ENCODE peak calls at places on chromosomes 3 and 15, in six cellular contexts. L is B cell, W is fibroblast of lung, Y is endodermal cell, O is mesenchymal stem cell, N is head of caudate nucleus. X is an unnamed sample.
A peak's percentile ranks its signal among the peaks of the same experiment; 100 is the strongest.

GRCh38 chr3:108222813-108223307 is 636 bp upstream of the IFT57 start:
- DNase-seq in L (no peak), W (peak; percentile 12), Y (no peak), O (no peak), N (no peak), X (no peak)

GRCh38 chr3:197680955-197681521 is 55.7 kb downstream of the RUBCN start:
- DNase-seq in L (no peak), W (no peak), Y (no peak), O (no peak), N (no peak), X (no peak)

GRCh38 chr15:77251662-77252061 is 168.2 kb downstream of the PEAK1 start:
- DNase-seq in L (no peak), W (peak; percentile 34), Y (peak; percentile 66), O (peak; percentile 23), N (peak; percentile 19), X (no peak)

GRCh38 chr3:27253831-27254230 is 115.4 kb downstream of the NEK10 start:
- DNase-seq in L (no peak), W (peak; percentile 45), Y (peak; percentile 78), O (peak; percentile 40), N (peak; percentile 17), X (peak; percentile 34)

GRCh38 chr3:21830541-21830940 is 79.5 kb upstream of the ZNF385D start:
- DNase-seq in L (no peak), W (no peak), Y (no peak), O (no peak), N (no peak), X (no peak)

GRCh38 chr3:42652251-42652610 is 1.3 kb upstream of the ZBTB47 start:
- DNase-seq in L (no peak), W (no peak), Y (no peak), O (no peak), N (no peak), X (no peak)

GRCh38 chr3:174541708-174542107 is 317.4 kb upstream of the NAALADL2 start:
- DNase-seq in L (no peak), W (peak; percentile 45), Y (no peak), O (peak; percentile 6), N (no peak), X (no peak)

GRCh38 chr3:134201201-134202130 is 49.2 kb downstream of the RYK start:
- DNase-seq in L (no peak), W (peak; percentile 96), Y (no peak), O (peak; percentile 83), N (no peak), X (no peak)

GRCh38 chr3:82080261-82080660 is 318.8 kb upstream of the GBE1 start:
- DNase-seq in L (no peak), W (peak; percentile 17), Y (no peak), O (no peak), N (no peak), X (no peak)

GRCh38 chr3:60514085-60514649 is 737.1 kb downstream of the FHIT start:
- DNase-seq in L (no peak), W (no peak), Y (no peak), O (no peak), N (no peak), X (no peak)

GRCh38 chr3:21041621-21042020 is 709.4 kb downstream of the ZNF385D start:
- DNase-seq in L (no peak), W (peak; percentile 7), Y (no peak), O (no peak), N (no peak), X (no peak)

GRCh38 chr15:74514039-74514438 is 27.0 kb upstream of the ARID3B start:
- DNase-seq in L (no peak), W (no peak), Y (no peak), O (no peak), N (no peak), X (no peak)

GRCh38 chr3:45665101-45665572 is 24.1 kb upstream of the SACM1L start:
- DNase-seq in L (no peak), W (no peak), Y (peak; percentile 88), O (peak; percentile 52), N (no peak), X (no peak)

GRCh38 chr3:127831723-127832172 is 9.4 kb upstream of the MGLL start:
- DNase-seq in L (no peak), W (peak; percentile 6), Y (peak; percentile 88), O (peak; percentile 47), N (peak; percentile 33), X (no peak)

GRCh38 chr3:150242220-150242938 is 165.7 kb upstream of the TSC22D2 start:
- DNase-seq in L (no peak), W (peak; percentile 84), Y (no peak), O (peak; percentile 50), N (no peak), X (peak; percentile 15)

GRCh38 chr3:78799681-78800080 is 968.1 kb downstream of the ROBO1 start:
- DNase-seq in L (no peak), W (no peak), Y (no peak), O (no peak), N (no peak), X (no peak)

GRCh38 chr15:31554261-31554660 is 227.6 kb downstream of the KLF13 start:
- DNase-seq in L (no peak), W (peak; percentile 92), Y (no peak), O (no peak), N (peak; percentile 43), X (no peak)

GRCh38 chr3:99637381-99638111 is 848 bp upstream of the COL8A1 start:
- DNase-seq in L (no peak), W (peak; percentile 91), Y (peak; percentile 72), O (peak; percentile 78), N (peak; percentile 15), X (peak; percentile 67)

GRCh38 chr15:81940467-81941451 is 105.1 kb downstream of the MEX3B start:
- DNase-seq in L (no peak), W (peak; percentile 74), Y (no peak), O (peak; percentile 73), N (no peak), X (peak; percentile 40)

GRCh38 chr3:135165260-135165659 is 370.2 kb downstream of the EPHB1 start:
- DNase-seq in L (no peak), W (no peak), Y (no peak), O (no peak), N (no peak), X (no peak)

GRCh38 chr3:124878561-124879394 is 8.4 kb downstream of the ITGB5 start:
- DNase-seq in L (no peak), W (peak; percentile 99), Y (peak; percentile 39), O (peak; percentile 96), N (no peak), X (peak; percentile 87)

GRCh38 chr3:63343674-63344073 is 65.6 kb downstream of the SYNPR start:
- DNase-seq in L (no peak), W (peak; percentile 99), Y (peak; percentile 59), O (peak; percentile 89), N (peak; percentile 39), X (peak; percentile 88)

GRCh38 chr3:45642731-45643152 is 46.5 kb upstream of the SACM1L start:
- DNase-seq in L (no peak), W (peak; percentile 92), Y (no peak), O (peak; percentile 86), N (no peak), X (no peak)

GRCh38 chr3:15276028-15276717 is 56.2 kb downstream of the SH3BP5 start:
- DNase-seq in L (no peak), W (peak; percentile 75), Y (peak; percentile 13), O (no peak), N (no peak), X (no peak)

GRCh38 chr15:100732359-100733055 is 130.1 kb downstream of the ASB7 start:
- DNase-seq in L (no peak), W (peak; percentile 71), Y (no peak), O (no peak), N (no peak), X (no peak)

GRCh38 chr3:21573291-21573690 is 177.7 kb downstream of the ZNF385D start:
- DNase-seq in L (no peak), W (peak; percentile 60), Y (no peak), O (no peak), N (no peak), X (no peak)

GRCh38 chr15:93997071-93997658 is 234.2 kb upstream of the MCTP2 start:
- DNase-seq in L (no peak), W (no peak), Y (no peak), O (peak; percentile 43), N (no peak), X (peak; percentile 35)